ENCODE peak calls at places on chromosome 17, in nine cellular contexts. One of them, this sample, is unnamed.
A peak's percentile ranks its signal among the peaks of the same experiment; 100 is the strongest.

GRCh38 chr17:19010729-19011505 is 6.4 kb upstream of the FAM83G start:
- DNase-seq in T-helper 1 cell: no peak
- DNase-seq in activated naive CD4-positive, alpha-beta T cell treated with Interleukin-2 at 50 U/mL for 16 hours: no peak
- DNase-seq in EL: no peak
- DNase-seq in SHP77: no peak
- DNase-seq in suprapubic skin: no peak
- DNase-seq in C1 segment of cervical spinal cord: no peak
- DNase-seq in activated CD4-positive, CD25-positive, alpha-beta regulatory T cell: no peak
- DNase-seq in HTR-8/SVneo: no peak
- DNase-seq in this sample: no peak

GRCh38 chr17:29145289-29146058 is 34.7 kb downstream of the MYO18A start:
- DNase-seq in T-helper 1 cell: peak; percentile 30
- DNase-seq in activated naive CD4-positive, alpha-beta T cell treated with Interleukin-2 at 50 U/mL for 16 hours: peak; percentile 69
- DNase-seq in EL: peak; percentile 78
- DNase-seq in SHP77: peak; percentile 71
- DNase-seq in suprapubic skin: no peak
- DNase-seq in C1 segment of cervical spinal cord: no peak
- DNase-seq in activated CD4-positive, CD25-positive, alpha-beta regulatory T cell: peak; percentile 45
- DNase-seq in HTR-8/SVneo: peak; percentile 66
- DNase-seq in this sample: peak; percentile 86

GRCh38 chr17:51322390-51323029 is 62.2 kb downstream of the UTP18 start:
- DNase-seq in T-helper 1 cell: no peak
- DNase-seq in activated naive CD4-positive, alpha-beta T cell treated with Interleukin-2 at 50 U/mL for 16 hours: no peak
- DNase-seq in EL: peak; percentile 16
- DNase-seq in SHP77: peak; percentile 41
- DNase-seq in suprapubic skin: no peak
- DNase-seq in C1 segment of cervical spinal cord: no peak
- DNase-seq in activated CD4-positive, CD25-positive, alpha-beta regulatory T cell: no peak
- DNase-seq in HTR-8/SVneo: peak; percentile 54
- DNase-seq in this sample: peak; percentile 37

GRCh38 chr17:304461-304860 is 48.1 kb downstream of the RPH3AL start:
- DNase-seq in T-helper 1 cell: no peak
- DNase-seq in activated naive CD4-positive, alpha-beta T cell treated with Interleukin-2 at 50 U/mL for 16 hours: no peak
- DNase-seq in EL: no peak
- DNase-seq in SHP77: no peak
- DNase-seq in suprapubic skin: no peak
- DNase-seq in C1 segment of cervical spinal cord: no peak
- DNase-seq in activated CD4-positive, CD25-positive, alpha-beta regulatory T cell: no peak
- DNase-seq in HTR-8/SVneo: no peak
- DNase-seq in this sample: no peak

GRCh38 chr17:9158545-9159452 is 137.5 kb downstream of the NTN1 start:
- DNase-seq in T-helper 1 cell: no peak
- DNase-seq in activated naive CD4-positive, alpha-beta T cell treated with Interleukin-2 at 50 U/mL for 16 hours: no peak
- DNase-seq in EL: no peak
- DNase-seq in SHP77: no peak
- DNase-seq in suprapubic skin: no peak
- DNase-seq in C1 segment of cervical spinal cord: no peak
- DNase-seq in activated CD4-positive, CD25-positive, alpha-beta regulatory T cell: no peak
- DNase-seq in HTR-8/SVneo: no peak
- DNase-seq in this sample: no peak

GRCh38 chr17:29640413-29640812 is 17.7 kb upstream of the CORO6 start:
- DNase-seq in T-helper 1 cell: no peak
- DNase-seq in activated naive CD4-positive, alpha-beta T cell treated with Interleukin-2 at 50 U/mL for 16 hours: no peak
- DNase-seq in EL: peak; percentile 60
- DNase-seq in SHP77: no peak
- DNase-seq in suprapubic skin: no peak
- DNase-seq in C1 segment of cervical spinal cord: no peak
- DNase-seq in activated CD4-positive, CD25-positive, alpha-beta regulatory T cell: no peak
- DNase-seq in HTR-8/SVneo: no peak
- DNase-seq in this sample: no peak

GRCh38 chr17:19723967-19724366 is 7.6 kb upstream of the SLC47A2 start:
- DNase-seq in T-helper 1 cell: no peak
- DNase-seq in activated naive CD4-positive, alpha-beta T cell treated with Interleukin-2 at 50 U/mL for 16 hours: no peak
- DNase-seq in EL: no peak
- DNase-seq in SHP77: no peak
- DNase-seq in suprapubic skin: peak; percentile 83
- DNase-seq in C1 segment of cervical spinal cord: no peak
- DNase-seq in activated CD4-positive, CD25-positive, alpha-beta regulatory T cell: no peak
- DNase-seq in HTR-8/SVneo: no peak
- DNase-seq in this sample: no peak

GRCh38 chr17:68344701-68345136 is 53.4 kb downstream of the ARSG start:
- DNase-seq in T-helper 1 cell: peak; percentile 17
- DNase-seq in activated naive CD4-positive, alpha-beta T cell treated with Interleukin-2 at 50 U/mL for 16 hours: peak; percentile 38
- DNase-seq in EL: peak; percentile 33
- DNase-seq in SHP77: no peak
- DNase-seq in suprapubic skin: no peak
- DNase-seq in C1 segment of cervical spinal cord: no peak
- DNase-seq in activated CD4-positive, CD25-positive, alpha-beta regulatory T cell: peak; percentile 16
- DNase-seq in HTR-8/SVneo: no peak
- DNase-seq in this sample: no peak

GRCh38 chr17:1518410-1518809 is 2.0 kb upstream of the INPP5K start:
- DNase-seq in T-helper 1 cell: no peak
- DNase-seq in activated naive CD4-positive, alpha-beta T cell treated with Interleukin-2 at 50 U/mL for 16 hours: no peak
- DNase-seq in EL: no peak
- DNase-seq in SHP77: no peak
- DNase-seq in suprapubic skin: no peak
- DNase-seq in C1 segment of cervical spinal cord: no peak
- DNase-seq in activated CD4-positive, CD25-positive, alpha-beta regulatory T cell: no peak
- DNase-seq in HTR-8/SVneo: no peak
- DNase-seq in this sample: peak; percentile 50

GRCh38 chr17:58020401-58020800 is 13.4 kb upstream of the SRSF1 start:
- DNase-seq in T-helper 1 cell: no peak
- DNase-seq in activated naive CD4-positive, alpha-beta T cell treated with Interleukin-2 at 50 U/mL for 16 hours: no peak
- DNase-seq in EL: no peak
- DNase-seq in SHP77: no peak
- DNase-seq in suprapubic skin: no peak
- DNase-seq in C1 segment of cervical spinal cord: no peak
- DNase-seq in activated CD4-positive, CD25-positive, alpha-beta regulatory T cell: no peak
- DNase-seq in HTR-8/SVneo: no peak
- DNase-seq in this sample: no peak

GRCh38 chr17:68029512-68030215 is 5.9 kb upstream of the KPNA2 start:
- DNase-seq in T-helper 1 cell: no peak
- DNase-seq in activated naive CD4-positive, alpha-beta T cell treated with Interleukin-2 at 50 U/mL for 16 hours: no peak
- DNase-seq in EL: no peak
- DNase-seq in SHP77: peak; percentile 30
- DNase-seq in suprapubic skin: no peak
- DNase-seq in C1 segment of cervical spinal cord: no peak
- DNase-seq in activated CD4-positive, CD25-positive, alpha-beta regulatory T cell: no peak
- DNase-seq in HTR-8/SVneo: no peak
- DNase-seq in this sample: peak; percentile 52

GRCh38 chr17:47741109-47741792 is 8.2 kb downstream of the TBX21 start:
- DNase-seq in T-helper 1 cell: no peak
- DNase-seq in activated naive CD4-positive, alpha-beta T cell treated with Interleukin-2 at 50 U/mL for 16 hours: no peak
- DNase-seq in EL: no peak
- DNase-seq in SHP77: no peak
- DNase-seq in suprapubic skin: peak; percentile 19
- DNase-seq in C1 segment of cervical spinal cord: no peak
- DNase-seq in activated CD4-positive, CD25-positive, alpha-beta regulatory T cell: no peak
- DNase-seq in HTR-8/SVneo: no peak
- DNase-seq in this sample: no peak

GRCh38 chr17:28513476-28513875 is 7.3 kb downstream of the FOXN1 start:
- DNase-seq in T-helper 1 cell: no peak
- DNase-seq in activated naive CD4-positive, alpha-beta T cell treated with Interleukin-2 at 50 U/mL for 16 hours: no peak
- DNase-seq in EL: no peak
- DNase-seq in SHP77: no peak
- DNase-seq in suprapubic skin: no peak
- DNase-seq in C1 segment of cervical spinal cord: no peak
- DNase-seq in activated CD4-positive, CD25-positive, alpha-beta regulatory T cell: no peak
- DNase-seq in HTR-8/SVneo: no peak
- DNase-seq in this sample: no peak

GRCh38 chr17:47317119-47317518 is 6.6 kb upstream of the EFCAB13 start:
- DNase-seq in T-helper 1 cell: no peak
- DNase-seq in activated naive CD4-positive, alpha-beta T cell treated with Interleukin-2 at 50 U/mL for 16 hours: no peak
- DNase-seq in EL: peak; percentile 21
- DNase-seq in SHP77: no peak
- DNase-seq in suprapubic skin: no peak
- DNase-seq in C1 segment of cervical spinal cord: no peak
- DNase-seq in activated CD4-positive, CD25-positive, alpha-beta regulatory T cell: no peak
- DNase-seq in HTR-8/SVneo: no peak
- DNase-seq in this sample: no peak

GRCh38 chr17:74960739-74961342 is 11.7 kb downstream of the HID1 start:
- DNase-seq in T-helper 1 cell: no peak
- DNase-seq in activated naive CD4-positive, alpha-beta T cell treated with Interleukin-2 at 50 U/mL for 16 hours: peak; percentile 50
- DNase-seq in EL: no peak
- DNase-seq in SHP77: no peak
- DNase-seq in suprapubic skin: no peak
- DNase-seq in C1 segment of cervical spinal cord: no peak
- DNase-seq in activated CD4-positive, CD25-positive, alpha-beta regulatory T cell: no peak
- DNase-seq in HTR-8/SVneo: peak; percentile 67
- DNase-seq in this sample: peak; percentile 45

GRCh38 chr17:73228748-73229236 is 32.9 kb downstream of the CPSF4L start:
- DNase-seq in T-helper 1 cell: no peak
- DNase-seq in activated naive CD4-positive, alpha-beta T cell treated with Interleukin-2 at 50 U/mL for 16 hours: peak; percentile 51
- DNase-seq in EL: peak; percentile 88
- DNase-seq in SHP77: peak; percentile 88
- DNase-seq in suprapubic skin: peak; percentile 76
- DNase-seq in C1 segment of cervical spinal cord: no peak
- DNase-seq in activated CD4-positive, CD25-positive, alpha-beta regulatory T cell: no peak
- DNase-seq in HTR-8/SVneo: peak; percentile 80
- DNase-seq in this sample: peak; percentile 91

GRCh38 chr17:75758131-75758905 is 6.7 kb downstream of the GALK1 start:
- DNase-seq in T-helper 1 cell: no peak
- DNase-seq in activated naive CD4-positive, alpha-beta T cell treated with Interleukin-2 at 50 U/mL for 16 hours: no peak
- DNase-seq in EL: no peak
- DNase-seq in SHP77: no peak
- DNase-seq in suprapubic skin: no peak
- DNase-seq in C1 segment of cervical spinal cord: no peak
- DNase-seq in activated CD4-positive, CD25-positive, alpha-beta regulatory T cell: no peak
- DNase-seq in HTR-8/SVneo: no peak
- DNase-seq in this sample: no peak

GRCh38 chr17:83151442-83152220 is 72.2 kb downstream of the METRNL start:
- DNase-seq in T-helper 1 cell: no peak
- DNase-seq in activated naive CD4-positive, alpha-beta T cell treated with Interleukin-2 at 50 U/mL for 16 hours: no peak
- DNase-seq in EL: peak; percentile 36
- DNase-seq in SHP77: no peak
- DNase-seq in suprapubic skin: peak; percentile 62
- DNase-seq in C1 segment of cervical spinal cord: no peak
- DNase-seq in activated CD4-positive, CD25-positive, alpha-beta regulatory T cell: no peak
- DNase-seq in HTR-8/SVneo: peak; percentile 28
- DNase-seq in this sample: peak; percentile 45

GRCh38 chr17:75468779-75469373 is 12.4 kb downstream of the TMEM94 start:
- DNase-seq in T-helper 1 cell: no peak
- DNase-seq in activated naive CD4-positive, alpha-beta T cell treated with Interleukin-2 at 50 U/mL for 16 hours: no peak
- DNase-seq in EL: no peak
- DNase-seq in SHP77: no peak
- DNase-seq in suprapubic skin: no peak
- DNase-seq in C1 segment of cervical spinal cord: no peak
- DNase-seq in activated CD4-positive, CD25-positive, alpha-beta regulatory T cell: no peak
- DNase-seq in HTR-8/SVneo: no peak
- DNase-seq in this sample: no peak

GRCh38 chr17:17836818-17837379 is at the start of gene SREBF1:
- DNase-seq in T-helper 1 cell: peak; percentile 49
- DNase-seq in activated naive CD4-positive, alpha-beta T cell treated with Interleukin-2 at 50 U/mL for 16 hours: peak; percentile 58
- DNase-seq in EL: peak; percentile 77
- DNase-seq in SHP77: peak; percentile 49
- DNase-seq in suprapubic skin: no peak
- DNase-seq in C1 segment of cervical spinal cord: no peak
- DNase-seq in activated CD4-positive, CD25-positive, alpha-beta regulatory T cell: no peak
- DNase-seq in HTR-8/SVneo: peak; percentile 88
- DNase-seq in this sample: peak; percentile 95

GRCh38 chr17:249236-249993 is 68.0 kb upstream of the DOC2B start:
- DNase-seq in T-helper 1 cell: no peak
- DNase-seq in activated naive CD4-positive, alpha-beta T cell treated with Interleukin-2 at 50 U/mL for 16 hours: no peak
- DNase-seq in EL: no peak
- DNase-seq in SHP77: no peak
- DNase-seq in suprapubic skin: peak; percentile 22
- DNase-seq in C1 segment of cervical spinal cord: no peak
- DNase-seq in activated CD4-positive, CD25-positive, alpha-beta regulatory T cell: no peak
- DNase-seq in HTR-8/SVneo: no peak
- DNase-seq in this sample: no peak

GRCh38 chr17:40809721-40810421 is 10.1 kb upstream of the KRT28 start:
- DNase-seq in T-helper 1 cell: no peak
- DNase-seq in activated naive CD4-positive, alpha-beta T cell treated with Interleukin-2 at 50 U/mL for 16 hours: no peak
- DNase-seq in EL: no peak
- DNase-seq in SHP77: no peak
- DNase-seq in suprapubic skin: no peak
- DNase-seq in C1 segment of cervical spinal cord: no peak
- DNase-seq in activated CD4-positive, CD25-positive, alpha-beta regulatory T cell: no peak
- DNase-seq in HTR-8/SVneo: no peak
- DNase-seq in this sample: no peak

GRCh38 chr17:45248132-45248936 is 13.6 kb downstream of the SPATA32 start:
- DNase-seq in T-helper 1 cell: peak; percentile 75
- DNase-seq in activated naive CD4-positive, alpha-beta T cell treated with Interleukin-2 at 50 U/mL for 16 hours: peak; percentile 80
- DNase-seq in EL: no peak
- DNase-seq in SHP77: no peak
- DNase-seq in suprapubic skin: no peak
- DNase-seq in C1 segment of cervical spinal cord: no peak
- DNase-seq in activated CD4-positive, CD25-positive, alpha-beta regulatory T cell: peak; percentile 77
- DNase-seq in HTR-8/SVneo: peak; percentile 76
- DNase-seq in this sample: peak; percentile 27

GRCh38 chr17:34721326-34721725 is 141.9 kb downstream of the TMEM132E start:
- DNase-seq in T-helper 1 cell: no peak
- DNase-seq in activated naive CD4-positive, alpha-beta T cell treated with Interleukin-2 at 50 U/mL for 16 hours: no peak
- DNase-seq in EL: no peak
- DNase-seq in SHP77: no peak
- DNase-seq in suprapubic skin: no peak
- DNase-seq in C1 segment of cervical spinal cord: no peak
- DNase-seq in activated CD4-positive, CD25-positive, alpha-beta regulatory T cell: no peak
- DNase-seq in HTR-8/SVneo: no peak
- DNase-seq in this sample: no peak

GRCh38 chr17:66847704-66848103 is 12.8 kb downstream of the CACNG5 start:
- DNase-seq in T-helper 1 cell: no peak
- DNase-seq in activated naive CD4-positive, alpha-beta T cell treated with Interleukin-2 at 50 U/mL for 16 hours: no peak
- DNase-seq in EL: no peak
- DNase-seq in SHP77: no peak
- DNase-seq in suprapubic skin: peak; percentile 27
- DNase-seq in C1 segment of cervical spinal cord: no peak
- DNase-seq in activated CD4-positive, CD25-positive, alpha-beta regulatory T cell: no peak
- DNase-seq in HTR-8/SVneo: no peak
- DNase-seq in this sample: peak; percentile 29

GRCh38 chr17:71423871-71424546 is 696.8 kb upstream of the SOX9 start:
- DNase-seq in T-helper 1 cell: no peak
- DNase-seq in activated naive CD4-positive, alpha-beta T cell treated with Interleukin-2 at 50 U/mL for 16 hours: no peak
- DNase-seq in EL: peak; percentile 85
- DNase-seq in SHP77: no peak
- DNase-seq in suprapubic skin: no peak
- DNase-seq in C1 segment of cervical spinal cord: no peak
- DNase-seq in activated CD4-positive, CD25-positive, alpha-beta regulatory T cell: no peak
- DNase-seq in HTR-8/SVneo: peak; percentile 41
- DNase-seq in this sample: peak; percentile 21

GRCh38 chr17:43074869-43075268 is 49.8 kb downstream of the RND2 start:
- DNase-seq in T-helper 1 cell: no peak
- DNase-seq in activated naive CD4-positive, alpha-beta T cell treated with Interleukin-2 at 50 U/mL for 16 hours: no peak
- DNase-seq in EL: no peak
- DNase-seq in SHP77: no peak
- DNase-seq in suprapubic skin: no peak
- DNase-seq in C1 segment of cervical spinal cord: no peak
- DNase-seq in activated CD4-positive, CD25-positive, alpha-beta regulatory T cell: no peak
- DNase-seq in HTR-8/SVneo: no peak
- DNase-seq in this sample: no peak

GRCh38 chr17:38864636-38865398 is 5.0 kb upstream of the LASP1 start:
- DNase-seq in T-helper 1 cell: no peak
- DNase-seq in activated naive CD4-positive, alpha-beta T cell treated with Interleukin-2 at 50 U/mL for 16 hours: no peak
- DNase-seq in EL: peak; percentile 75
- DNase-seq in SHP77: peak; percentile 54
- DNase-seq in suprapubic skin: no peak
- DNase-seq in C1 segment of cervical spinal cord: no peak
- DNase-seq in activated CD4-positive, CD25-positive, alpha-beta regulatory T cell: no peak
- DNase-seq in HTR-8/SVneo: peak; percentile 61
- DNase-seq in this sample: no peak

GRCh38 chr17:66301418-66301863 is 972 bp upstream of the PRKCA start:
- DNase-seq in T-helper 1 cell: no peak
- DNase-seq in activated naive CD4-positive, alpha-beta T cell treated with Interleukin-2 at 50 U/mL for 16 hours: no peak
- DNase-seq in EL: no peak
- DNase-seq in SHP77: no peak
- DNase-seq in suprapubic skin: no peak
- DNase-seq in C1 segment of cervical spinal cord: no peak
- DNase-seq in activated CD4-positive, CD25-positive, alpha-beta regulatory T cell: no peak
- DNase-seq in HTR-8/SVneo: no peak
- DNase-seq in this sample: no peak

GRCh38 chr17:40341808-40342574 is 22.5 kb downstream of the GJD3 start:
- DNase-seq in T-helper 1 cell: no peak
- DNase-seq in activated naive CD4-positive, alpha-beta T cell treated with Interleukin-2 at 50 U/mL for 16 hours: no peak
- DNase-seq in EL: peak; percentile 72
- DNase-seq in SHP77: no peak
- DNase-seq in suprapubic skin: no peak
- DNase-seq in C1 segment of cervical spinal cord: no peak
- DNase-seq in activated CD4-positive, CD25-positive, alpha-beta regulatory T cell: no peak
- DNase-seq in HTR-8/SVneo: peak; percentile 84
- DNase-seq in this sample: peak; percentile 86

GRCh38 chr17:43620147-43620944 is 41.4 kb downstream of the MEOX1 start:
- DNase-seq in T-helper 1 cell: no peak
- DNase-seq in activated naive CD4-positive, alpha-beta T cell treated with Interleukin-2 at 50 U/mL for 16 hours: no peak
- DNase-seq in EL: no peak
- DNase-seq in SHP77: no peak
- DNase-seq in suprapubic skin: no peak
- DNase-seq in C1 segment of cervical spinal cord: no peak
- DNase-seq in activated CD4-positive, CD25-positive, alpha-beta regulatory T cell: no peak
- DNase-seq in HTR-8/SVneo: no peak
- DNase-seq in this sample: peak; percentile 64